ENCODE peak calls at places on chromosome 5, in six cellular contexts. R is OCI-LY7, P is HCT116, C is PC-3, N is MM.1S, F is PC-9. J is an unnamed sample. For H3K4me1 and H3K79me2, the result is how much of the 10 kb centered on the place peaks cover.

GRCh38 chr5:75534734-75535133 is 23.0 kb downstream of the POLK start:
- DNase-seq in R (no peak), P (no peak), C (no peak), N (no peak), F (no peak), J (no peak)

GRCh38 chr5:84437673-84438315 is 53.1 kb upstream of the EDIL3 start:
- DNase-seq in R (no peak), P (peak), C (peak), N (no peak), F (no peak), J (no peak)

GRCh38 chr5:138275379-138275782 is 960 bp upstream of the GFRA3 start:
- DNase-seq in R (no peak), P (no peak), C (no peak), N (no peak), F (no peak), J (no peak)

GRCh38 chr5:112146323-112146848 is 272.7 kb downstream of the EPB41L4A start:
- DNase-seq in R (no peak), P (no peak), C (peak), N (no peak), F (no peak), J (peak)

GRCh38 chr5:103929310-103930003 is 366.9 kb upstream of the NUDT12 start:
- DNase-seq in R (no peak), P (no peak), C (peak), N (peak), F (no peak), J (no peak)

GRCh38 chr5:173743641-173744343 is 127.3 kb upstream of the BOD1 start:
- DNase-seq in R (peak), P (no peak), C (no peak), N (peak), F (no peak), J (no peak)

GRCh38 chr5:53418409-53418808 is 62.0 kb upstream of the FST start:
- DNase-seq in R (no peak), P (no peak), C (no peak), N (no peak), F (no peak), J (no peak)

GRCh38 chr5:126681970-126682369 is 81.2 kb downstream of the PHAX start:
- DNase-seq in R (no peak), P (no peak), C (no peak), N (no peak), F (no peak), J (no peak)

GRCh38 chr5:143713331-143714032 is 98.5 kb upstream of the HMHB1 start:
- DNase-seq in R (no peak), P (no peak), C (no peak), N (no peak), F (no peak), J (no peak)

GRCh38 chr5:72467421-72467820 is 39.8 kb downstream of the ZNF366 start:
- DNase-seq in R (no peak), P (no peak), C (peak), N (no peak), F (peak), J (no peak)

GRCh38 chr5:122053181-122054109 is 24.6 kb downstream of the LOX start:
- DNase-seq in R (no peak), P (no peak), C (no peak), N (no peak), F (no peak), J (no peak)

GRCh38 chr5:178098685-178099084 is 14.6 kb upstream of the N4BP3 start:
- DNase-seq in R (no peak), P (no peak), C (no peak), N (no peak), F (no peak), J (no peak)

GRCh38 chr5:71895546-71895945 is 176.5 kb downstream of the CARTPT start:
- DNase-seq in R (no peak), P (no peak), C (no peak), N (no peak), F (no peak), J (no peak)

GRCh38 chr5:9166202-9167147 is 379.4 kb downstream of the SEMA5A start:
- DNase-seq in R (no peak), P (no peak), C (no peak), N (no peak), F (no peak), J (no peak)

GRCh38 chr5:14143843-14144585 is 872 bp downstream of the TRIO start:
- DNase-seq in R (peak), P (no peak), C (peak), N (peak), F (peak), J (peak)

GRCh38 chr5:5474961-5475360 is 52.5 kb downstream of the ICE1 start:
- DNase-seq in R (no peak), P (no peak), C (no peak), N (no peak), F (no peak), J (no peak)

GRCh38 chr5:1511037-1511436 is 12.7 kb downstream of the LPCAT1 start:
- DNase-seq in R (no peak), P (no peak), C (no peak), N (no peak), F (no peak), J (peak)

GRCh38 chr5:145660897-145661650 is 174.1 kb downstream of the PRELID2 start:
- DNase-seq in R (no peak), P (no peak), C (no peak), N (no peak), F (no peak), J (no peak)

GRCh38 chr5:16127865-16128544 is 51.6 kb downstream of the MARCHF11 start:
- DNase-seq in R (no peak), P (no peak), C (no peak), N (no peak), F (no peak), J (no peak)

GRCh38 chr5:179404321-179405053 is 59.2 kb upstream of the ADAMTS2 start:
- DNase-seq in R (no peak), P (no peak), C (no peak), N (no peak), F (no peak), J (peak)

GRCh38 chr5:3518057-3518456 is 77.6 kb upstream of the IRX1 start:
- DNase-seq in R (no peak), P (no peak), C (no peak), N (no peak), F (no peak), J (no peak)

GRCh38 chr5:127029513-127030258 is 672 bp downstream of the MARCHF3 start:
- DNase-seq in R (peak), P (peak), C (peak), N (peak), F (peak), J (peak)

GRCh38 chr5:76270214-76270613 is 132.9 kb upstream of the IQGAP2 start:
- DNase-seq in R (no peak), P (no peak), C (no peak), N (no peak), F (no peak), J (no peak)

GRCh38 chr5:119286516-119287488 is 69.0 kb upstream of the TNFAIP8 start:
- DNase-seq in R (no peak), P (no peak), C (no peak), N (no peak), F (no peak), J (no peak)

GRCh38 chr5:139637438-139638089 is 10.6 kb upstream of the CXXC5 start:
- DNase-seq in R (peak), P (no peak), C (peak), N (peak), F (peak), J (peak)

GRCh38 chr5:41508696-41509398 is 1.6 kb downstream of the PLCXD3 start:
- DNase-seq in R (no peak), P (no peak), C (peak), N (no peak), F (no peak), J (no peak)

GRCh38 chr5:137735531-137736284 is at the start of gene KLHL3:
- DNase-seq in R (peak), P (no peak), C (peak), N (peak), F (peak), J (peak)

GRCh38 chr5:174457141-174457678 is 267.2 kb upstream of the MSX2 start:
- DNase-seq in R (no peak), P (no peak), C (no peak), N (no peak), F (no peak), J (no peak)

GRCh38 chr5:14187660-14188059 is 44.5 kb downstream of the TRIO start:
- DNase-seq in R (no peak), P (no peak), C (peak), N (no peak), F (no peak), J (no peak)

GRCh38 chr5:77853353-77853907 is 77.3 kb upstream of the TBCA start:
- DNase-seq in R (no peak), P (no peak), C (no peak), N (no peak), F (no peak), J (no peak)

GRCh38 chr5:118937393-118938061 is 50.8 kb downstream of the DTWD2 start:
- DNase-seq in R (no peak), P (no peak), C (no peak), N (no peak), F (no peak), J (no peak)

GRCh38 chr5:35003018-35003957 is 44.5 kb downstream of the AGXT2 start:
- DNase-seq in R (peak), P (peak), C (peak), N (peak), F (peak), J (peak)

GRCh38 chr5:174217527-174217926 is 172.0 kb downstream of the NSG2 start:
- DNase-seq in R (no peak), P (no peak), C (no peak), N (no peak), F (no peak), J (no peak)

GRCh38 chr5:16663848-16664247 is 47.1 kb upstream of the RETREG1 start:
- DNase-seq in R (no peak), P (no peak), C (no peak), N (no peak), F (no peak), J (no peak)

GRCh38 chr5:35618297-35618636 is 604 bp downstream of the SPEF2 start:
- DNase-seq in R (no peak), P (no peak), C (peak), N (no peak), F (no peak), J (peak)

GRCh38 chr5:175773534-175774070 is 97.8 kb upstream of the CPLX2 start:
- DNase-seq in R (no peak), P (no peak), C (no peak), N (no peak), F (no peak), J (no peak)

GRCh38 chr5:100550531-100551036 is 15.4 kb downstream of the FAM174A start:
- DNase-seq in R (no peak), P (no peak), C (peak), N (peak), F (no peak), J (no peak)

GRCh38 chr5:111942661-111943401 is 185.8 kb upstream of the NREP start:
- DNase-seq in R (no peak), P (no peak), C (no peak), N (no peak), F (no peak), J (no peak)

DNA sequence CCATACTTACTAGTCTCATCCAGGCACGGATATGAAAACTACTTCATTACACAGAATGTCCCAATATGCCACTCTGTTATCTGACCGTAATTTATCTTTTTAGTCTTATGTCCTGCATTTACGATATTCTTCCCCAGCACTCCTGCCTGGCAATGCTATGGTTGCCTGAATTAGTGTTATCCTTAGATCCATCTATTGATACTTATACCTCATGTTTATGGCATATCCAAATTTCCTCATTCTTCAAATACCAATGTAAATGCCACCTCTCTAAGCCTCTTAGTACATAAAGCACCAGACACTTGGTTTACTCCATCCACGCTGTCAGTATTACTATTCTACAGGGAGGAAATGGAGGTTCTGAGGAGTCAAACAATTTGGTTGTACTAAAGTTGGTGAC is 507.8 kb upstream of the NMUR2 start:
- DNase-seq in R (no peak), P (no peak), C (no peak), N (no peak), F (no peak), J (no peak)
- H3K4me1 ChIP-seq in R (under half), P (under half), C (under half), N (under half), F (under half), J (under half)

DNA sequence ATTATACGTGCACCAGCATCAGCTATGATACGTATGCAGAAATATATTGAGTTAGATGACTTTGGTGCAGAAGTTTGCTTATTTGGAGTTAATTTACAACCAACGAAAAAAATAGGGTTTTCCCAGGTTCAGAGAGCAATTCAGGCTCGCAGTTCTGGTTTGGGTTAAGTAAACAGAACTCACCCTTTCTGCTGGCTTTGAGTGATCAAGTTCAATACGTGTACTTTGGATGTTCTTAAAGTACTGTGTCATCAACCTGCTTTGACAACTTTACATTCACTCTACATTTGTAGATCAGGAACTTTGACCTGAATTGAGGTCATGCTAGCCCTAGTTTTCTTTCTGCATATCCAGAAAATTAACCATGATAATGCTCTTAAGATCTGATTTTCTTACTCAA is 40.7 kb downstream of the ACOT12 start:
- DNase-seq in R (no peak), P (no peak), C (no peak), N (no peak), F (no peak), J (no peak)
- H3K79me2 ChIP-seq in R (under half), P (under half), C (under half), N (under half), F (under half), J (under half)

GRCh38 chr5:168486136-168486879 is at the start of gene RARS1:
- DNase-seq in R (peak), P (peak), C (peak), N (peak), F (peak), J (peak)
- H2AFZ ChIP-seq in R (peak), P (peak), C (peak), N (peak), F (peak), J (peak)

GRCh38 chr5:146797683-146798082 is 80.9 kb downstream of the PPP2R2B start:
- DNase-seq in R (no peak), P (no peak), C (no peak), N (no peak), F (no peak), J (no peak)
- H3K4me1 ChIP-seq in R (under half), P (under half), C (under half), N (under half), F (under half), J (under half)

GRCh38 chr5:81544351-81545001 is 150.5 kb upstream of the ACOT12 start:
- DNase-seq in R (no peak), P (no peak), C (peak), N (no peak), F (no peak), J (peak)

GRCh38 chr5:81549123-81549522 is 155.2 kb upstream of the ACOT12 start:
- DNase-seq in R (no peak), P (no peak), C (no peak), N (no peak), F (no peak), J (no peak)

GRCh38 chr5:81542242-81542641 is 148.3 kb upstream of the ACOT12 start:
- DNase-seq in R (no peak), P (no peak), C (no peak), N (no peak), F (no peak), J (no peak)

DNA sequence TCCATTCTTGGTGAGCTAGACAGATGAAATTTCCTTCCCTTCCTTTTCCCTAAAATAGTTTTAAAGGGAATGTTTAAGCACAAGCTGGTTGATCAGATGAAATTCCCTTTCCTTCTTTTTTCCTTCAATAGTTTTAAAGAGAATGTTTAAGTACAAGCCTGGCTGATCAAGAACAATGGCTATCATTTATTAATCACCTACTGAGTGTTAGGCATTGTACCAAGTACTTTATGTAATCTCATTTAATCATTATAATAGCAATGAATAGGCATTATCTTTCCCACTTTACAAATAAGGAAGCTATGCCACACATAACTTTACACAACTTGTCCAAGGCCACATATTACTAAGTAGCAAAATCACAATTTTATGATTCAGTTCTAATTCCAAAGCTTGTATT is 152.0 kb upstream of the ACOT12 start:
- DNase-seq in R (no peak), P (no peak), C (no peak), N (no peak), F (no peak), J (no peak)
- H3K79me2 ChIP-seq in R (under half), P (under half), C (under half), N (under half), F (under half), J (under half)

GRCh38 chr5:161548472-161549094 is 2.1 kb upstream of the GABRB2 start:
- DNase-seq in R (peak), P (no peak), C (no peak), N (no peak), F (no peak), J (peak)
- H2AFZ ChIP-seq in R (no peak), P (no peak), C (no peak), N (no peak), F (no peak), J (no peak)

DNA sequence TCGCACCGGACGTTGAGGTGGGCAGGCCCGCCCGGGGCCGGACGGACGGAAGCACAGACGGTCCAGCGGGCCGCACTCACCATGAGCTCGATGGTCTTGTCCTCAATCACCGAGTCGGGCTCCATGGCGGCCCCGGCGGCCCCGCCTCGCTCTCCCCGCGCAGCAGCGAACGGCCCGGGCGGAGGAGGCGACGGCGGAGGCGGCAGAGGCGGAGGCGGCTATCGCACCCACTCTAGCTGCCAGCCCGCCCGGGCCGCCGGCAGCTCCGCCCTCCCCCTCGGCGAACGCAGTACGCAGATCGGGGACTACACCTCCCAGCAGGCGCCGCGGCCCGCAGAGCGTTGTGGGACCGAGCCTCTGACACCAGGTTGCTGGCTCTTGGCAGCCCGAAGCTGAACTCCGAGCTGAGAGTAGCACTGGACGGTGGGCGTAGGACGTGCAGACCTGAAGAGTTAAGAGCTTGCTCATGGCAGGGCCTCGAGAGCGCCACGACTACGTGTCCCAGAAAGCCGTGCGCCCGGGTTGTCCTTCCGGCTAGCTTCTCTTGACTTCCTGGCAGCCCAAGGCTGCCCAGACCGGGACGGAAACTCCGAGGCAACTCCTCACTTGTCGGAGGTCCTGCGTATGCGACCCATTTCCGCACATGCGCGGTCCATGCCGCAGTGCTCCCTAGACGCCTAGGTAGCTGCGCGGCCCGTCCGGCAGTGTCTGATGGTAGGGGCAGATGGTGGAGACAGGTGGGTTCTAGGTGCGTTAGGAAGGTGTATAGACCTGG is at the start of gene FBXW11:
- DNase-seq in R (peak), P (peak), C (peak), N (peak), F (peak), J (peak)
- H3K4me1 ChIP-seq in R (under half), P (under half), C (under half), N (under half), F (under half), J (half or more)

DNA sequence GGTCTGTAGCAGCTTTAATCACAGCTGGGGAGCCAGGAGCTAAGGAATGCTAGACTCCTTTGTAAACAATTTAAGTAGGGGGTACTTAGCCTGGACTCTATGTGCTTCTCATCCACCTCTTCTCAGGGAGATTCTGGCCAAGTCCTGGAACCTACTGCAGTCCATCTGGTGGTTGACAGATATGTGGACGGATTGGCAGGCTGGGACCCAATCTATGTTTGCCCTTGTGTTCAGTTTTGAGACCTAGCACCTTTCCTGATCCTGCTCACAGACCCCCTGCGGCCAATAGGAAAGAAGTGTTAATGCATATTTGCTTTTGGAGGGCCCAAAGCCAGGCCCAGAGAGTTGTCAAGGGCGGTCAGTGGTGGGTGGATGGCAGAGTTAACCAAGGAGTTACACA is 6.4 kb downstream of the SLC22A5 start:
- DNase-seq in R (no peak), P (no peak), C (no peak), N (no peak), F (no peak), J (no peak)
- H3K79me2 ChIP-seq in R (under half), P (under half), C (half or more), N (under half), F (half or more), J (under half)